ENCODE peak calls at places on chromosomes 12 and 14, in six cellular contexts. K is kidney epithelial cell, R is HepG2, N is thyroid gland, L is fibroblast of the aortic adventitia, V is heart left ventricle. Y is an unnamed sample.

GRCh38 chr12:123801573-123802178 is 39.6 kb downstream of the DNAH10 start:
- DNase-seq in K (no peak), R (no peak), N (no peak), L (peak; percentile 68), V (no peak), Y (no peak)

GRCh38 chr12:62719027-62719426 is 215.9 kb downstream of the PPM1H start:
- DNase-seq in K (no peak), R (no peak), N (no peak), L (peak; percentile 40), V (no peak), Y (no peak)

GRCh38 chr12:65998536-65999530 is 131.7 kb downstream of the LLPH start:
- DNase-seq in K (no peak), R (no peak), N (no peak), L (no peak), V (no peak), Y (no peak)

GRCh38 chr12:26648584-26648983 is 184.4 kb downstream of the ITPR2 start:
- DNase-seq in K (no peak), R (no peak), N (no peak), L (peak; percentile 96), V (no peak), Y (peak; percentile 62)

GRCh38 chr14:104935955-104936354 is 11.3 kb downstream of the PLD4 start:
- DNase-seq in K (no peak), R (no peak), N (no peak), L (peak; percentile 4), V (no peak), Y (no peak)

GRCh38 chr14:80587096-80587724 is 354.3 kb downstream of the CEP128 start:
- DNase-seq in K (no peak), R (peak; percentile 30), N (no peak), L (peak; percentile 69), V (no peak), Y (peak; percentile 9)

GRCh38 chr14:72155379-72155993 is 223.3 kb downstream of the RGS6 start:
- DNase-seq in K (no peak), R (no peak), N (no peak), L (no peak), V (no peak), Y (no peak)

GRCh38 chr12:118986043-118986442 is 4.7 kb downstream of the SRRM4 start:
- DNase-seq in K (no peak), R (no peak), N (no peak), L (no peak), V (no peak), Y (no peak)

GRCh38 chr12:121057794-121058193 is 18.7 kb upstream of the OASL start:
- DNase-seq in K (no peak), R (no peak), N (no peak), L (no peak), V (no peak), Y (no peak)

GRCh38 chr12:92356405-92356804 is 210.8 kb upstream of the BTG1 start:
- DNase-seq in K (no peak), R (no peak), N (no peak), L (peak; percentile 16), V (no peak), Y (no peak)

GRCh38 chr12:53211476-53212381 is 4.7 kb upstream of the ITGB7 start:
- DNase-seq in K (no peak), R (no peak), N (no peak), L (no peak), V (no peak), Y (no peak)

GRCh38 chr12:116659771-116660481 is 77.9 kb downstream of the SPRING1 start:
- DNase-seq in K (no peak), R (no peak), N (peak; percentile 27), L (peak; percentile 79), V (no peak), Y (no peak)

GRCh38 chr14:67576216-67576615 is 23.9 kb downstream of the PIGH start:
- DNase-seq in K (no peak), R (no peak), N (no peak), L (no peak), V (no peak), Y (no peak)
- TF ChIP-seq CTCF in K (no peak), R (no peak), N (no peak), L (no peak), V (no peak), Y (no peak)

GRCh38 chr12:49539406-49540228 is 787 bp downstream of the KCNH3 start:
- DNase-seq in K (no peak), R (no peak), N (no peak), L (no peak), V (no peak), Y (no peak)
- H3K4me3 ChIP-seq in K (no peak overlapping the region), R (no peak overlapping the region), N (no peak overlapping the region), L (no peak overlapping the region), V (no peak overlapping the region), Y (no peak overlapping the region)

GRCh38 chr12:113882690-113883089 is 83.4 kb downstream of the RBM19 start:
- DNase-seq in K (no peak), R (no peak), N (no peak), L (no peak), V (no peak), Y (no peak)
- TF ChIP-seq CTCF in K (no peak), R (no peak), N (no peak), L (no peak), V (no peak), Y (no peak)

GRCh38 chr14:49880267-49881064 is 12.4 kb upstream of the ARF6 start:
- DNase-seq in K (no peak), R (no peak), N (no peak), L (no peak), V (no peak), Y (no peak)

GRCh38 chr14:49876563-49877127 is 16.2 kb upstream of the ARF6 start:
- DNase-seq in K (no peak), R (no peak), N (no peak), L (no peak), V (no peak), Y (no peak)

GRCh38 chr14:49882826-49883694 is 9.8 kb upstream of the ARF6 start:
- DNase-seq in K (no peak), R (no peak), N (no peak), L (peak; percentile 61), V (no peak), Y (no peak)

GRCh38 chr14:49879683-49880204 is 13.1 kb upstream of the ARF6 start:
- DNase-seq in K (peak; percentile 31), R (peak; percentile 80), N (peak; percentile 41), L (peak; percentile 65), V (no peak), Y (no peak)

DNA sequence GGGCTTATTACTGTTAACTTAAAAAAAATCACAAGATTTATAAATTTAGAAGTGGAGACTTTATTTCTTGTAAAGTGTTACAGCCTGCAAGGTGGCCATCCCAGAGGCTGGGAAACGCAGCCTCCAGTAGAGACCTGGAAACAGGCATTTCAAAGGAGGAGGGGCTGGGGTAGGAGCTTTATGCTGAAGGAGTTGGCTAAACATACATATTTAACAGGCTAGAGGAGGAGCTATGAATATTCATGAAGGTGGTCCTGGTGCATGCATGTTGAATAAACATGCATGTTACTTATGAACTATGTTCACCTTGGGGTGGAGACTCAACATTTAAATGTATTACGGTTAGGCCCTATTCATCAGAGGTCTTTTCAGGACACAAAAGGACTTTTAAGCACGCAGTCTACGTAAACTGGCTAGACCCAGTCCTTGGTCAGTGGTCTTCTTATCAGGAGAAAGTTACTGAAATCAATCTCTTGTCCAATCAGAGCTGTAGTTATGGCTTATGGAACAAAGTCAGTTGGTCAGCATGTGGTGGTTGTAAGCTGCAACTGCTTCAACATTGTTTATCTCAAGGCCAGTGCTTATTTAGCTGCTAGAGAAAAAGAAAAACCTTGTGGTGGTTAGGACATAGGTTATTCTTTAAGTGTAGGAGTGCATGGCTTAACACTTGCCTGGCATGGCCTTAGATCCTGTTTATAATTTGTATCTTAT is 11.4 kb upstream of the ARF6 start:
- DNase-seq in K (no peak), R (no peak), N (no peak), L (no peak), V (no peak), Y (no peak)
- H3K4me3 ChIP-seq in K (no peak overlapping the region), R (no peak overlapping the region), N (no peak overlapping the region), L (no peak overlapping the region), V (no peak overlapping the region), Y (no peak overlapping the region)

DNA sequence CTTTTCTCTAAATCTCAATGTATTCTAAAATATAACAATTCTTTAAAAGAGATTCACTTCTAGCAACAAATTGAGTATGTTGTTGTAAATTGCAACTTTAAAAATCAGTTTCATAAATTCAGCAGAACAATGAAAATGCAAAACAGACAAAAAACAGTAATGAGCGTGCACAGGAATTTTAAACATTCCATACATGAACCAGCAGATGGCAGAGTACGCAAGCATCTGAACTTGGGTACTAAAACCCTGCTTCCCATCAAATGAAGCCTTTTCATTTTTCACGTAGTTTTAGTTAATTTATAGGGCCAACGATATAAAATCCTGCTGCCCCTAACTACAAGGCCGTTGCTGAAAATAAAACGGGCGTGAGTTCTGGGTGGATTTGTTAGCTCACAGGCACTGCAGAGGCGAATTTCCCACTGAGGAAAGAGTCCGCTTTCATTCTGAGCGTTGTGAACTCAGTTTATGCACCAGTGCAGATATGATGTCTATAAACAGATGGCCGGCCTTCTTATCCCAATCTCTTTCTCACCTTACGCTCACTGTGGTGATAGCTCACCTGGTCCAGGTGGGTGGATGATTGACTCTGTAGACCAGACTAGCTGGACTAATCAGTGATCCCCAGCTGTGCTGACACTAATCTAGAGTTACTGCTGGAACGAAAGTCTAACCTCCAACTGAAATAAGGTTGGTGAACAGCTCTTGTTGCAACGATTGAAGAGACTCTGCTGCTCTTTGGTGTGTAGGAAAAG is 89.1 kb downstream of the PDZRN4 start:
- DNase-seq in K (peak; percentile 10), R (peak; percentile 26), N (peak; percentile 3), L (peak; percentile 56), V (no peak), Y (peak; percentile 14)
- TF ChIP-seq CTCF in K (peak; percentile 54), R (peak; percentile 75), N (peak; percentile 51), L (peak; percentile 55), V (peak; percentile 40), Y (peak; percentile 53)

GRCh38 chr12:109831365-109831764 is 1.8 kb downstream of the TRPV4 start:
- DNase-seq in K (no peak), R (no peak), N (no peak), L (no peak), V (no peak), Y (no peak)

GRCh38 chr12:109831929-109832328 is 1.3 kb downstream of the TRPV4 start:
- DNase-seq in K (no peak), R (no peak), N (no peak), L (no peak), V (no peak), Y (no peak)

GRCh38 chr12:109832534-109833306 is 478 bp downstream of the TRPV4 start:
- DNase-seq in K (no peak), R (no peak), N (no peak), L (peak; percentile 7), V (peak; percentile 42), Y (no peak)

GRCh38 chr12:109835827-109836226 is 2.6 kb upstream of the TRPV4 start:
- DNase-seq in K (no peak), R (no peak), N (no peak), L (no peak), V (peak; percentile 33), Y (no peak)

GRCh38 chr12:109833307-109834189 is at the start of gene TRPV4:
- DNase-seq in K (no peak), R (no peak), N (peak; percentile 41), L (peak; percentile 25), V (peak; percentile 69), Y (no peak)
- H3K4me3 ChIP-seq in K (peak within 1 kb of the TSS; percentile 48), R (peak within 1 kb of the TSS; percentile 61), N (peak within 1 kb of the TSS; percentile 55), L (peak within 1 kb of the TSS; percentile 71), V (peak within 1 kb of the TSS; percentile 51), Y (peak within 1 kb of the TSS; percentile 56)

GRCh38 chr14:68676511-68676943 is 116.3 kb downstream of the ZFP36L1 start:
- DNase-seq in K (no peak), R (peak; percentile 39), N (peak; percentile 65), L (no peak), V (no peak), Y (no peak)
- TF ChIP-seq CTCF in K (no peak), R (peak; percentile 36), N (no peak), L (no peak), V (no peak), Y (no peak)

Y was measured in HFF-Myc.